ENCODE peak calls at places on chromosomes 4 and X, in five cellular contexts. T, M, P, X and W are unnamed samples.
A peak's percentile ranks its signal among the peaks of the same experiment; 100 is the strongest.

GRCh38 chr4:41361831-41362646 is 105.3 kb downstream of the UCHL1 start:
- DNase-seq in T (no peak), M (no peak), P (no peak), X (no peak), W (peak; percentile 23)

GRCh38 chr4:78379991-78380739 is 171.4 kb upstream of the ANXA3 start:
- DNase-seq in T (no peak), M (peak; percentile 1), P (no peak), X (no peak), W (no peak)

GRCh38 chr4:184688447-184688846 is 38.9 kb downstream of the PRIMPOL start:
- DNase-seq in T (no peak), M (peak; percentile 95), P (peak; percentile 15), X (no peak), W (no peak)

GRCh38 chrX:5876984-5877655 is 351.5 kb downstream of the NLGN4X start:
- DNase-seq in T (no peak), M (no peak), P (peak; percentile 34), X (no peak), W (no peak)

GRCh38 chrX:1462596-1463251 is 10.0 kb upstream of the ASMTL start:
- DNase-seq in T (peak; percentile 66), M (peak; percentile 64), P (no peak), X (peak; percentile 50), W (no peak)

GRCh38 chrX:45633419-45633818 is 432.7 kb upstream of the DIPK2B start:
- DNase-seq in T (no peak), M (no peak), P (no peak), X (no peak), W (no peak)

GRCh38 chr4:3530051-3530450 is 2.2 kb downstream of the LRPAP1 start:
- DNase-seq in T (no peak), M (no peak), P (no peak), X (no peak), W (no peak)

GRCh38 chr4:105666693-105667092 is 41.8 kb downstream of the INTS12 start:
- DNase-seq in T (no peak), M (peak; percentile 16), P (no peak), X (no peak), W (no peak)

GRCh38 chrX:141945415-141945814 is 41.7 kb downstream of the MAGEC1 start:
- DNase-seq in T (no peak), M (no peak), P (no peak), X (no peak), W (no peak)

GRCh38 chrX:151801980-151802379 is 67.4 kb downstream of the CNGA2 start:
- DNase-seq in T (no peak), M (no peak), P (no peak), X (no peak), W (no peak)

GRCh38 chrX:107667426-107667825 is 39.1 kb downstream of the PRPS1 start:
- DNase-seq in T (no peak), M (no peak), P (no peak), X (no peak), W (no peak)

GRCh38 chr4:123892368-123892961 is 495.9 kb downstream of the SPRY1 start:
- DNase-seq in T (no peak), M (peak; percentile 0), P (no peak), X (no peak), W (no peak)

GRCh38 chr4:7007944-7008343 is 35.2 kb upstream of the TADA2B start:
- DNase-seq in T (no peak), M (peak; percentile 36), P (no peak), X (no peak), W (no peak)

GRCh38 chr4:185700635-185701034 is 111.4 kb downstream of the SORBS2 start:
- DNase-seq in T (no peak), M (no peak), P (no peak), X (no peak), W (no peak)

GRCh38 chr4:159227378-159227777 is 124.5 kb downstream of the RAPGEF2 start:
- DNase-seq in T (no peak), M (peak; percentile 39), P (no peak), X (no peak), W (no peak)

GRCh38 chr4:74105656-74106275 is 6.8 kb upstream of the CXCL2 start:
- DNase-seq in T (peak; percentile 17), M (no peak), P (no peak), X (no peak), W (no peak)

GRCh38 chr4:43471950-43472349 is 579.4 kb downstream of the GRXCR1 start:
- DNase-seq in T (no peak), M (no peak), P (no peak), X (no peak), W (no peak)

GRCh38 chrX:122770581-122770980 is 413.5 kb upstream of the GRIA3 start:
- DNase-seq in T (no peak), M (no peak), P (no peak), X (no peak), W (no peak)

GRCh38 chr4:185992585-185992984 is 76.4 kb upstream of the TLR3 start:
- DNase-seq in T (no peak), M (no peak), P (no peak), X (no peak), W (no peak)

GRCh38 chr4:96675420-96675819 is 835.5 kb downstream of the PDHA2 start:
- DNase-seq in T (no peak), M (no peak), P (no peak), X (no peak), W (no peak)

GRCh38 chr4:53555111-53555510 is 36.2 kb downstream of the LNX1 start:
- DNase-seq in T (no peak), M (no peak), P (no peak), X (no peak), W (no peak)

GRCh38 chr4:125191252-125191651 is 123.5 kb upstream of the FAT4 start:
- DNase-seq in T (no peak), M (peak; percentile 93), P (no peak), X (no peak), W (no peak)

GRCh38 chrX:38327775-38328081 is 419 bp upstream of the RPGR start:
- DNase-seq in T (no peak), M (no peak), P (no peak), X (no peak), W (no peak)

GRCh38 chr4:150723727-150724411 is 141.9 kb downstream of the MAB21L2 start:
- DNase-seq in T (no peak), M (no peak), P (no peak), X (no peak), W (no peak)

GRCh38 chr4:140305053-140305452 is 68.4 kb upstream of the SCOC start:
- DNase-seq in T (no peak), M (no peak), P (no peak), X (no peak), W (no peak)

GRCh38 chr4:108126806-108127205 is 41.9 kb downstream of the LEF1 start:
- DNase-seq in T (no peak), M (no peak), P (no peak), X (no peak), W (no peak)

DNA sequence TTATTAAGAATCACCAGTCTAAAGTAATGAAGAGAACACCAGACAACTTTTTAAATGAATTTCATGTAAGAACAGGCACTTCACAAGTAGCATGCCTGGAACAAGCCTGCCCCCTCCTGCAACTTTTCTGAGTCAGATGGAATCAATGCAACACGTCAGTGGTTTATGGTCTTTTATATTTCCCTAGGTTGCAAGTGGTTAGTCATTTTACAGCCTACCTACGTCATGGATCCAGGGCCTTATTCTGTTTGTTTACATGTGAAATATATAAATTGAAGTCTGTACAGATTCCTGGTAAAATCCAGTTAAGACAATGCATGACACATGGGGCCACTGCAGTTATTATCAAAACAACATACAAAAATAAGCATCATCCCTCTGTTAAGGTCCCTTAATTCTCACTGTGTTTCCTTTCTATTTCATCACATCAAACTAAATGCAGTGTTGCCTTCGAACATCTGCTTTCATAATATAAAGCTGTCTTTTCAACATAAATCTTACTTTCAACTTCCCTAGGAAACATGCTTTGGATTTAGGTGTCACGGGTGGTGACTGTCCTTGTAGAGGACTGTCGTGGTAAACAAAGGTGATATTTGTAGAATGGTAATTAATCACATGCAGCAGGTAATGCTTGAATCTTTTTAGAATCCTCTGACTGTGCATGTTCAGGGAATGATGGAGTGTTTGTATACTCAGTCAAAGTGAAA is 309.3 kb downstream of the FRMPD4 start:
- DNase-seq in T (no peak), M (peak; percentile 95), P (no peak), X (no peak), W (no peak)
- TF ChIP-seq CTCF in T (peak; percentile 13), M (peak; percentile 54), P (no peak), X (no peak), W (no peak)

GRCh38 chrX:110466790-110467189 is 108.1 kb downstream of the RTL9 start:
- DNase-seq in T (no peak), M (no peak), P (no peak), X (no peak), W (no peak)

GRCh38 chrX:110462957-110463356 is 104.3 kb downstream of the RTL9 start:
- DNase-seq in T (no peak), M (no peak), P (no peak), X (no peak), W (no peak)
- TF ChIP-seq CTCF in T (no peak), M (peak; percentile 1), P (no peak), X (no peak), W (no peak)

GRCh38 chr4:145484240-145484846 is 2.7 kb downstream of the SMAD1 start:
- DNase-seq in T (no peak), M (no peak), P (no peak), X (no peak), W (peak; percentile 16)

GRCh38 chr4:145480257-145480656 is 1.4 kb upstream of the SMAD1 start:
- DNase-seq in T (no peak), M (no peak), P (no peak), X (no peak), W (no peak)

GRCh38 chr4:145481942-145482208 is 222 bp downstream of the SMAD1 start:
- DNase-seq in T (no peak), M (no peak), P (no peak), X (no peak), W (no peak)

GRCh38 chr4:145481164-145481941 is at the start of gene SMAD1:
- DNase-seq in T (peak; percentile 86), M (peak; percentile 82), P (peak; percentile 72), X (peak; percentile 86), W (peak; percentile 88)

DNA sequence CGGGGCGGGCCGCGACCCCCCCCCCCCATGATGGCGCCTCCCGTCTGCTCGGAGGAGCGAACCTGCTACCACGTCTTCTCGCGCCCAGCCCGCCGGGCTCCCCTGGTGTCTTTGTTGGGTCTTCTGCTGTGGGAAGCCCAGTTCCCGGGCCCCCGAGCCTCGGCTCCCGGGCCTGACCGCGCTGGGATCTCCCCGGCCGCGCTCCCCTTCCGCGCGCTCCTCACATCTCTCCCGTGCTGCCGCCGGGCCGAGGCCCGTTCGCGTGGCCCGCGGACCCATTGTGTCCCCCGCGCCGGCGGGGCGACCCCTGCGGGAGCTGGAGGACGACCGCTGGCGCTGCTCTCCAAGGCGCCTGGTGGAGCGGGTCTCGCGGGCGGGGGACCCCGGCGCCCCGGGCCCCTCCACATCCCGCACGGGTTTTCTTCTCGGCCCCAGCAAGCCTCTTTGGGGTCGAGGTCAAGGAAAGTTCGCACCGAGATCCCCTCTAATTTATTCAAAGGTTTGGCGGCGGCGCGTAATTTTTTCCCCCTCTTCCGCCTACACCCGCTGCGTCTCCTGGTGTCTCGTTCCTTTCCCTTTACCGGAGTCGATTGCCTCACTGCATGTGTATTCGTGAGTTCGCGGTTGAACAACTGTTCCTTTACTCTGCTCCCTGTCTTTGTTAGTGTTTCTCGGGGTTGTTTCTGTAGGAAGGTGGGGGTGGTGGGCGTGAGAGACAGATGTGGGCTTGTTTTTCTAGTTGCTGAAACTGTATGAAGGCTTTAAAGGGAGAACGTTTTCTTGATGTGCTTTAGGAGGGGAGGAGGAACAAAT is 762 bp downstream of the SMAD1 start:
- DNase-seq in T (peak; percentile 50), M (peak; percentile 86), P (peak; percentile 50), X (peak; percentile 82), W (peak; percentile 61)
- TF ChIP-seq CTCF in T (no peak), M (no peak), P (no peak), X (no peak), W (peak; percentile 4)

GRCh38 chr4:85094735-85095134 is 128.2 kb upstream of the WDFY3 start:
- DNase-seq in T (no peak), M (no peak), P (no peak), X (no peak), W (no peak)
- TF ChIP-seq CTCF in T (no peak), M (no peak), P (no peak), X (no peak), W (no peak)